ENCODE peak calls at places on chromosomes 4 and X, in seven cellular contexts. W, D, Q, R, Y, F and J are unnamed samples.

GRCh38 chr4:8100696-8101095 is 57.9 kb downstream of the ABLIM2 start:
- DNase-seq in W (no peak), D (no peak), Q (no peak), R (no peak), Y (no peak), F (no peak), J (no peak)

GRCh38 chrX:154468217-154468616 is 10.1 kb downstream of the PLXNA3 start:
- DNase-seq in W (no peak), D (no peak), Q (no peak), R (no peak), Y (no peak), F (no peak), J (no peak)

GRCh38 chr4:38710053-38710452 is 46.1 kb downstream of the KLF3 start:
- DNase-seq in W (no peak), D (no peak), Q (no peak), R (no peak), Y (no peak), F (no peak), J (no peak)

GRCh38 chr4:68373513-68373912 is 23.6 kb upstream of the YTHDC1 start:
- DNase-seq in W (peak; percentile 87), D (peak; percentile 86), Q (peak; percentile 8), R (peak; percentile 80), Y (no peak), F (peak; percentile 19), J (no peak)

GRCh38 chrX:118498351-118498750 is 2.7 kb downstream of the DOCK11 start:
- DNase-seq in W (no peak), D (no peak), Q (no peak), R (no peak), Y (no peak), F (no peak), J (no peak)

GRCh38 chrX:114611018-114611619 is 27.2 kb downstream of the HTR2C start:
- DNase-seq in W (no peak), D (no peak), Q (no peak), R (no peak), Y (peak; percentile 31), F (no peak), J (no peak)

GRCh38 chr4:105113800-105114199 is 32.9 kb upstream of the TET2 start:
- DNase-seq in W (no peak), D (no peak), Q (no peak), R (no peak), Y (no peak), F (no peak), J (no peak)

GRCh38 chrX:99172958-99173357 is 1237.1 kb downstream of the PCDH19 start:
- DNase-seq in W (no peak), D (peak; percentile 13), Q (no peak), R (no peak), Y (no peak), F (no peak), J (no peak)

GRCh38 chr4:10006604-10007435 is 14.5 kb downstream of the SLC2A9 start:
- DNase-seq in W (peak; percentile 87), D (no peak), Q (no peak), R (no peak), Y (peak; percentile 68), F (no peak), J (no peak)

GRCh38 chrX:140507982-140508305 is 3.1 kb upstream of the SOX3 start:
- DNase-seq in W (no peak), D (no peak), Q (no peak), R (peak; percentile 76), Y (no peak), F (no peak), J (no peak)

GRCh38 chrX:4764888-4765287 is 1051.4 kb upstream of the PRKX start:
- DNase-seq in W (no peak), D (no peak), Q (no peak), R (no peak), Y (no peak), F (no peak), J (no peak)

GRCh38 chr4:103449285-103449684 is 251.1 kb upstream of the CENPE start:
- DNase-seq in W (no peak), D (no peak), Q (no peak), R (no peak), Y (no peak), F (no peak), J (no peak)

GRCh38 chr4:76339364-76339763 is 32.8 kb downstream of the STBD1 start:
- DNase-seq in W (no peak), D (no peak), Q (no peak), R (no peak), Y (no peak), F (no peak), J (no peak)

GRCh38 chrX:139823806-139824205 is 109.0 kb downstream of the ATP11C start:
- DNase-seq in W (no peak), D (no peak), Q (no peak), R (no peak), Y (no peak), F (no peak), J (peak; percentile 43)

GRCh38 chr4:101334963-101335572 is 12.3 kb downstream of the PPP3CA start:
- DNase-seq in W (no peak), D (no peak), Q (no peak), R (no peak), Y (no peak), F (no peak), J (no peak)

GRCh38 chrX:25968920-25969319 is 169.2 kb upstream of the MAGEB18 start:
- DNase-seq in W (no peak), D (peak; percentile 10), Q (no peak), R (peak; percentile 54), Y (peak; percentile 26), F (no peak), J (no peak)

GRCh38 chrX:28787206-28787605 is 200.0 kb downstream of the IL1RAPL1 start:
- DNase-seq in W (no peak), D (no peak), Q (no peak), R (no peak), Y (peak; percentile 0), F (no peak), J (no peak)

GRCh38 chr4:101135371-101136010 is 211.8 kb downstream of the PPP3CA start:
- DNase-seq in W (no peak), D (no peak), Q (no peak), R (no peak), Y (no peak), F (no peak), J (no peak)